ENCODE peak calls at places on chromosomes 5 and 9, in four cellular contexts. N is neural progenitor cell, P is fibroblast of lung, M is dorsolateral prefrontal cortex. S is an unnamed sample.

GRCh38 chr5:73152411-73153388 is 20.3 kb upstream of the TMEM174 start:
- DNase-seq in M (no peak), N (no peak), P (no peak), S (no peak)

GRCh38 chr5:9239071-9239470 is 306.8 kb downstream of the SEMA5A start:
- DNase-seq in P (peak), N (no peak), M (no peak), S (no peak)

GRCh38 chr5:159786901-159787691 is 129.2 kb upstream of the ADRA1B start:
- DNase-seq in P (peak), N (no peak), M (no peak), S (no peak)

GRCh38 chr5:150116667-150117395 is 30.5 kb upstream of the CSF1R start:
- DNase-seq in M (no peak), N (peak), P (no peak), S (no peak)

GRCh38 chr9:68523367-68523936 is 17.2 kb downstream of the TMEM252 start:
- DNase-seq in P (no peak), N (no peak), M (no peak), S (no peak)

GRCh38 chr5:22852807-22853670 is at the start of gene CDH12:
- DNase-seq in N (peak), P (no peak), M (peak), S (peak)

GRCh38 chr5:128271859-128272446 is 188.4 kb downstream of the SLC12A2 start:
- DNase-seq in N (no peak), P (peak), M (no peak), S (no peak)

GRCh38 chr5:172642511-172642910 is 1.4 kb downstream of the NEURL1B start:
- DNase-seq in P (no peak), M (no peak), N (no peak), S (no peak)

GRCh38 chr9:78714591-78714990 is 417.7 kb downstream of the PSAT1 start:
- DNase-seq in P (peak), M (no peak), N (no peak), S (no peak)

GRCh38 chr5:172775326-172776234 is 4.6 kb upstream of the DUSP1 start:
- DNase-seq in N (no peak), M (no peak), P (peak), S (no peak)

GRCh38 chr5:94830520-94830919 is 212.1 kb downstream of the SLF1 start:
- DNase-seq in N (peak), P (no peak), M (no peak), S (no peak)
- TF ChIP-seq CTCF in N (peak), P (peak), M (peak), S (no peak)

DNA sequence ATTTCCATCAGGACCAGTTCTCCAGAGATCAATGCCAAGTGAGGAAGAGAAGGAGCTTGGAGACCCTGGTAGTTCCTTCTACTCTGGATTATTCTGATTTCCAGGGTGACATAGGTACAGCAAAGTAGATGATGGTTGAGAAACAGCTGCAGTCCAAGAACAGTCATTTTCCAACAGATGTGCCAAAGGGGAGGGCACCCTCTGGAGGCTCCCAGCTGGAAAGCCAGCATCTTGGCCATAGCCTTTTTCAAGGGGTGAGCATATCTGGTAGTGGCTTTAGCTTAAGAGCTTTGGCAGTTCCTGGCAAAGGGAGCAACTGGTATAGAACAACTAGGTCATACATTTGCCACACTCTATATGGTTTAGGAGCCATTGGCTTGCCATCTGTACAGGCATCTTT is 492.7 kb downstream of the RASEF start:
- DNase-seq in M (no peak), P (no peak), N (no peak), S (no peak)
- TF ChIP-seq CTCF in M (no peak), P (peak), N (no peak), S (no peak)

GRCh38 chr5:173831196-173831914 is 56.8 kb upstream of the CPEB4 start:
- DNase-seq in P (no peak), M (no peak), N (peak), S (no peak)
- TF ChIP-seq CTCF in P (no peak), M (no peak), N (no peak), S (no peak)

DNA sequence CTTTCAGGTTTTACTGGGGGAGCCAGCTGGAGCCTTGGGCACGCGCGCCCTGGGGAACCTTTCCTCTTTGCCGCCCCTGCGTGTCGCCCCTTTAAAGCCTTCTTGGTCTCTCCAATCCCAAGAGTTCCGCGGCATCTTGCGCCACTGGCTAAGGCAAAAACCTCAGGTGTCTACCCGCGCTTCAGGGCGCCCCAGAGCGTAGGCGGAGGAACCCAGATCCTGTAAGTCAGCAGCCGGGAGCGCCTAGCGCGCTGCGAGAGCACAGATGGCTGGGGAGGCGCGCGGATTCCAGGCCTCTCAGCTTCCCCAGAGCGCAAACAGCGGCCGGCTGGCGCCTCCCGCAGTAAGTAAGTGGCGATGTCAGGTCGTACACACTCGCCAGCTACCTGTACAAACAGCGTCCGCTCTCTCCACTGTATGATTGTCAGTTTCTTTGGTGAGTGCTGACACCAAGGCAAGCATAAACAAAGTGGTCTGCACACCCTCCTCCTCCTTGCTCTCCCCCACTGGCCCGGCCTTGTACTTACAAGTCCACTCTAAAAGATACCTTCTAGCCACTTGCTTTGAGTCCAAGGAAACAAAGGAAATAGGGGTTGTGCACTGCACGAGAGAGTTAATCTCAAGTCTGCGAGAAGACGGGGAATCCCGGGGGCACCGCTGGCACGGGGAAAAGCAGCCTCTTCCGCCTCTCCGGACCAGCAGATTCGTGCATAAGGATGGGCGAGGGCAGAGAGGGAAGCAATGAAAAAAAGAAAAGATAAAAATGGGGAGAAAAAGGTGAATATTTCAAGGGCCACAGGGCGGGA is 2.9 kb downstream of the HTR1A start:
- DNase-seq in P (no peak), N (peak), M (peak), S (no peak)
- TF ChIP-seq CTCF in P (no peak), N (peak), M (peak), S (no peak)